ENCODE peak calls at places on chromosome 1, in nine cellular contexts. One of them, this sample, is unnamed.

GRCh38 chr1:235533476-235534168 is 29.4 kb upstream of the B3GALNT2 start:
- DNase-seq in upper lobe of right lung: no peak
- DNase-seq in HFF-Myc: no peak
- DNase-seq in pancreas: no peak
- DNase-seq in GM12865: no peak
- DNase-seq in CD8-positive, alpha-beta T cell: no peak
- DNase-seq in foreskin fibroblast: no peak
- DNase-seq in AG04449: no peak
- DNase-seq in body of pancreas: no peak
- DNase-seq in this sample: no peak

GRCh38 chr1:9068971-9069323 is 488 bp downstream of the SLC2A5 start:
- DNase-seq in upper lobe of right lung: no peak
- DNase-seq in HFF-Myc: no peak
- DNase-seq in pancreas: no peak
- DNase-seq in GM12865: peak; percentile 48
- DNase-seq in CD8-positive, alpha-beta T cell: no peak
- DNase-seq in foreskin fibroblast: no peak
- DNase-seq in AG04449: no peak
- DNase-seq in body of pancreas: no peak
- DNase-seq in this sample: no peak

GRCh38 chr1:235940282-235940681 is 73.6 kb upstream of the LYST start:
- DNase-seq in upper lobe of right lung: no peak
- DNase-seq in HFF-Myc: no peak
- DNase-seq in pancreas: no peak
- DNase-seq in GM12865: no peak
- DNase-seq in CD8-positive, alpha-beta T cell: no peak
- DNase-seq in foreskin fibroblast: no peak
- DNase-seq in AG04449: no peak
- DNase-seq in body of pancreas: no peak
- DNase-seq in this sample: no peak

GRCh38 chr1:164613176-164613575 is 54.2 kb downstream of the PBX1 start:
- DNase-seq in upper lobe of right lung: no peak
- DNase-seq in HFF-Myc: no peak
- DNase-seq in pancreas: no peak
- DNase-seq in GM12865: no peak
- DNase-seq in CD8-positive, alpha-beta T cell: no peak
- DNase-seq in foreskin fibroblast: no peak
- DNase-seq in AG04449: no peak
- DNase-seq in body of pancreas: peak; percentile 62
- DNase-seq in this sample: no peak

GRCh38 chr1:54294846-54295245 is 94.9 kb downstream of the MRPL37 start:
- DNase-seq in upper lobe of right lung: no peak
- DNase-seq in HFF-Myc: no peak
- DNase-seq in pancreas: no peak
- DNase-seq in GM12865: no peak
- DNase-seq in CD8-positive, alpha-beta T cell: no peak
- DNase-seq in foreskin fibroblast: no peak
- DNase-seq in AG04449: no peak
- DNase-seq in body of pancreas: no peak
- DNase-seq in this sample: no peak

GRCh38 chr1:101205457-101205856 is 31.4 kb upstream of the S1PR1 start:
- DNase-seq in upper lobe of right lung: no peak
- DNase-seq in HFF-Myc: no peak
- DNase-seq in pancreas: no peak
- DNase-seq in GM12865: no peak
- DNase-seq in CD8-positive, alpha-beta T cell: no peak
- DNase-seq in foreskin fibroblast: no peak
- DNase-seq in AG04449: no peak
- DNase-seq in body of pancreas: no peak
- DNase-seq in this sample: no peak

GRCh38 chr1:1841575-1841991 is 49.3 kb downstream of the GNB1 start:
- DNase-seq in upper lobe of right lung: no peak
- DNase-seq in HFF-Myc: no peak
- DNase-seq in pancreas: no peak
- DNase-seq in GM12865: no peak
- DNase-seq in CD8-positive, alpha-beta T cell: no peak
- DNase-seq in foreskin fibroblast: peak; percentile 35
- DNase-seq in AG04449: no peak
- DNase-seq in body of pancreas: no peak
- DNase-seq in this sample: no peak

GRCh38 chr1:113943028-113943811 is 14.1 kb downstream of the HIPK1 start:
- DNase-seq in upper lobe of right lung: no peak
- DNase-seq in HFF-Myc: no peak
- DNase-seq in pancreas: no peak
- DNase-seq in GM12865: no peak
- DNase-seq in CD8-positive, alpha-beta T cell: no peak
- DNase-seq in foreskin fibroblast: no peak
- DNase-seq in AG04449: no peak
- DNase-seq in body of pancreas: no peak
- DNase-seq in this sample: no peak

GRCh38 chr1:206663832-206664652 is 20.7 kb upstream of the MAPKAPK2 start:
- DNase-seq in upper lobe of right lung: no peak
- DNase-seq in HFF-Myc: no peak
- DNase-seq in pancreas: peak; percentile 42
- DNase-seq in GM12865: peak; percentile 81
- DNase-seq in CD8-positive, alpha-beta T cell: peak; percentile 83
- DNase-seq in foreskin fibroblast: peak; percentile 20
- DNase-seq in AG04449: no peak
- DNase-seq in body of pancreas: peak; percentile 77
- DNase-seq in this sample: no peak

GRCh38 chr1:86082183-86082582 is 74.4 kb downstream of the COL24A1 start:
- DNase-seq in upper lobe of right lung: no peak
- DNase-seq in HFF-Myc: no peak
- DNase-seq in pancreas: no peak
- DNase-seq in GM12865: no peak
- DNase-seq in CD8-positive, alpha-beta T cell: no peak
- DNase-seq in foreskin fibroblast: no peak
- DNase-seq in AG04449: no peak
- DNase-seq in body of pancreas: no peak
- DNase-seq in this sample: no peak

GRCh38 chr1:52002038-52002917 is 11.8 kb upstream of the RAB3B start:
- DNase-seq in upper lobe of right lung: no peak
- DNase-seq in HFF-Myc: peak; percentile 93
- DNase-seq in pancreas: no peak
- DNase-seq in GM12865: peak; percentile 92
- DNase-seq in CD8-positive, alpha-beta T cell: peak; percentile 66
- DNase-seq in foreskin fibroblast: peak; percentile 86
- DNase-seq in AG04449: peak; percentile 70
- DNase-seq in body of pancreas: peak; percentile 61
- DNase-seq in this sample: peak; percentile 79

GRCh38 chr1:154969741-154970452 is 650 bp downstream of the SHC1 start:
- DNase-seq in upper lobe of right lung: no peak
- DNase-seq in HFF-Myc: no peak
- DNase-seq in pancreas: peak; percentile 63
- DNase-seq in GM12865: no peak
- DNase-seq in CD8-positive, alpha-beta T cell: no peak
- DNase-seq in foreskin fibroblast: no peak
- DNase-seq in AG04449: no peak
- DNase-seq in body of pancreas: no peak
- DNase-seq in this sample: no peak

GRCh38 chr1:154968731-154969130 is 1.8 kb downstream of the SHC1 start:
- DNase-seq in upper lobe of right lung: no peak
- DNase-seq in HFF-Myc: no peak
- DNase-seq in pancreas: no peak
- DNase-seq in GM12865: no peak
- DNase-seq in CD8-positive, alpha-beta T cell: no peak
- DNase-seq in foreskin fibroblast: no peak
- DNase-seq in AG04449: no peak
- DNase-seq in body of pancreas: no peak
- DNase-seq in this sample: no peak

GRCh38 chr1:154969246-154969645 is 1.3 kb downstream of the SHC1 start:
- DNase-seq in upper lobe of right lung: no peak
- DNase-seq in HFF-Myc: no peak
- DNase-seq in pancreas: no peak
- DNase-seq in GM12865: no peak
- DNase-seq in CD8-positive, alpha-beta T cell: no peak
- DNase-seq in foreskin fibroblast: no peak
- DNase-seq in AG04449: no peak
- DNase-seq in body of pancreas: no peak
- DNase-seq in this sample: no peak

GRCh38 chr1:154966111-154966510 is 4.4 kb downstream of the SHC1 start:
- DNase-seq in upper lobe of right lung: no peak
- DNase-seq in HFF-Myc: no peak
- DNase-seq in pancreas: no peak
- DNase-seq in GM12865: no peak
- DNase-seq in CD8-positive, alpha-beta T cell: no peak
- DNase-seq in foreskin fibroblast: no peak
- DNase-seq in AG04449: no peak
- DNase-seq in body of pancreas: no peak
- DNase-seq in this sample: no peak

GRCh38 chr1:154967331-154967950 is 3.1 kb downstream of the SHC1 start:
- DNase-seq in upper lobe of right lung: no peak
- DNase-seq in HFF-Myc: no peak
- DNase-seq in pancreas: no peak
- DNase-seq in GM12865: no peak
- DNase-seq in CD8-positive, alpha-beta T cell: no peak
- DNase-seq in foreskin fibroblast: no peak
- DNase-seq in AG04449: no peak
- DNase-seq in body of pancreas: no peak
- DNase-seq in this sample: no peak
- H3K4me3 ChIP-seq in upper lobe of right lung: no peak overlapping the region
- H3K4me3 ChIP-seq in HFF-Myc: no peak overlapping the region
- H3K4me3 ChIP-seq in pancreas: no peak overlapping the region
- H3K4me3 ChIP-seq in GM12865: no peak overlapping the region
- H3K4me3 ChIP-seq in CD8-positive, alpha-beta T cell: no peak overlapping the region
- H3K4me3 ChIP-seq in foreskin fibroblast: no peak overlapping the region
- H3K4me3 ChIP-seq in AG04449: peak overlapping the region; percentile 82
- H3K4me3 ChIP-seq in body of pancreas: no peak overlapping the region
- H3K4me3 ChIP-seq in this sample: no peak overlapping the region

GRCh38 chr1:227542153-227543120 is 20.9 kb upstream of the ZNF678 start:
- DNase-seq in upper lobe of right lung: peak; percentile 95
- DNase-seq in HFF-Myc: peak; percentile 39
- DNase-seq in pancreas: peak; percentile 91
- DNase-seq in GM12865: peak; percentile 92
- DNase-seq in CD8-positive, alpha-beta T cell: peak; percentile 91
- DNase-seq in foreskin fibroblast: peak; percentile 82
- DNase-seq in AG04449: peak; percentile 7
- DNase-seq in body of pancreas: peak; percentile 91
- DNase-seq in this sample: peak; percentile 25
- TF ChIP-seq CTCF in upper lobe of right lung: peak; percentile 98
- TF ChIP-seq CTCF in HFF-Myc: peak; percentile 72
- TF ChIP-seq CTCF in pancreas: peak; percentile 99
- TF ChIP-seq CTCF in GM12865: peak; percentile 90
- TF ChIP-seq CTCF in CD8-positive, alpha-beta T cell: peak; percentile 93
- TF ChIP-seq CTCF in foreskin fibroblast: peak; percentile 65
- TF ChIP-seq CTCF in AG04449: peak; percentile 86
- TF ChIP-seq CTCF in body of pancreas: peak; percentile 98
- TF ChIP-seq CTCF in this sample: peak; percentile 56

DNA sequence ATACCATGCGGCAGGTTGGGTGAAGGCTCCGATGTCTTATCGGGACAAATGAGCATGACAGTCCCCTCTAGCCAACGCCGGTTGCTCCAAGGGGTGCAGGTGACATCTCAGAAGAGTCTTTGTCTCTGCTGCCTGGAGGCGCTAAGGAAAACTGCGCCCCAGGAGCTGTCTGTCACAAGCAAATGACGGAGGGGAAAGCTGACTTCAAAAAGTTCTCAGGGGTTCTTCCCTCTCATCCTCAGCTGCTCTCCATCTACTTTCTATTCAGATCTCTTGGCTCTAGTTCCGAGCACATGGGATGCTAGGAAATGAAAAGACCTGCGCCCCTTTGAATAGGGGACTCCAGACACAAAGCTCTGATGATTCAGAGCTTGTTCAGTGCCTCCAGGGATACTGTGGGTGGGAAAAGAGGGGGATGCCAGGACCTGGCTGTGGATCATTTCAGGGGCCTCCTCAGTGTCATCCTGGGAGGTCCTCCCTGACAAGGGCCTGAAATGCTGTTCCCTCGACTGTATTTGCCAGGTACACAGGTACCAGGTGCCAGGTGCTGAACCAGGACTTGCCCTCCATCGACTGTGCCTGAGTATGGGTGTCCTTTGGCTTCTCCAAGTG is 869 bp upstream of the KIAA0040 start:
- DNase-seq in upper lobe of right lung: no peak
- DNase-seq in HFF-Myc: no peak
- DNase-seq in pancreas: no peak
- DNase-seq in GM12865: no peak
- DNase-seq in CD8-positive, alpha-beta T cell: no peak
- DNase-seq in foreskin fibroblast: no peak
- DNase-seq in AG04449: no peak
- DNase-seq in body of pancreas: no peak
- DNase-seq in this sample: no peak
- H3K4me3 ChIP-seq in upper lobe of right lung: peak overlapping the region; percentile 90
- H3K4me3 ChIP-seq in HFF-Myc: peak overlapping the region; percentile 30
- H3K4me3 ChIP-seq in pancreas: no peak overlapping the region
- H3K4me3 ChIP-seq in GM12865: no peak overlapping the region
- H3K4me3 ChIP-seq in CD8-positive, alpha-beta T cell: peak overlapping the region; percentile 28
- H3K4me3 ChIP-seq in foreskin fibroblast: peak overlapping the region; percentile 61
- H3K4me3 ChIP-seq in AG04449: peak overlapping the region; percentile 54
- H3K4me3 ChIP-seq in body of pancreas: no peak overlapping the region
- H3K4me3 ChIP-seq in this sample: peak overlapping the region; percentile 62

GRCh38 chr1:42733415-42734200 is 6.4 kb downstream of the CLDN19 start:
- DNase-seq in upper lobe of right lung: no peak
- DNase-seq in HFF-Myc: no peak
- DNase-seq in pancreas: no peak
- DNase-seq in GM12865: no peak
- DNase-seq in CD8-positive, alpha-beta T cell: no peak
- DNase-seq in foreskin fibroblast: no peak
- DNase-seq in AG04449: no peak
- DNase-seq in body of pancreas: no peak
- DNase-seq in this sample: no peak

GRCh38 chr1:42732126-42732680 is 7.8 kb downstream of the CLDN19 start:
- DNase-seq in upper lobe of right lung: no peak
- DNase-seq in HFF-Myc: no peak
- DNase-seq in pancreas: no peak
- DNase-seq in GM12865: no peak
- DNase-seq in CD8-positive, alpha-beta T cell: no peak
- DNase-seq in foreskin fibroblast: no peak
- DNase-seq in AG04449: no peak
- DNase-seq in body of pancreas: no peak
- DNase-seq in this sample: no peak

GRCh38 chr1:42734201-42735035 is 5.6 kb downstream of the CLDN19 start:
- DNase-seq in upper lobe of right lung: no peak
- DNase-seq in HFF-Myc: no peak
- DNase-seq in pancreas: no peak
- DNase-seq in GM12865: no peak
- DNase-seq in CD8-positive, alpha-beta T cell: no peak
- DNase-seq in foreskin fibroblast: no peak
- DNase-seq in AG04449: no peak
- DNase-seq in body of pancreas: no peak
- DNase-seq in this sample: no peak

GRCh38 chr1:42730002-42730401 is 10.0 kb downstream of the CLDN19 start:
- DNase-seq in upper lobe of right lung: no peak
- DNase-seq in HFF-Myc: no peak
- DNase-seq in pancreas: no peak
- DNase-seq in GM12865: no peak
- DNase-seq in CD8-positive, alpha-beta T cell: no peak
- DNase-seq in foreskin fibroblast: no peak
- DNase-seq in AG04449: no peak
- DNase-seq in body of pancreas: no peak
- DNase-seq in this sample: no peak

DNA sequence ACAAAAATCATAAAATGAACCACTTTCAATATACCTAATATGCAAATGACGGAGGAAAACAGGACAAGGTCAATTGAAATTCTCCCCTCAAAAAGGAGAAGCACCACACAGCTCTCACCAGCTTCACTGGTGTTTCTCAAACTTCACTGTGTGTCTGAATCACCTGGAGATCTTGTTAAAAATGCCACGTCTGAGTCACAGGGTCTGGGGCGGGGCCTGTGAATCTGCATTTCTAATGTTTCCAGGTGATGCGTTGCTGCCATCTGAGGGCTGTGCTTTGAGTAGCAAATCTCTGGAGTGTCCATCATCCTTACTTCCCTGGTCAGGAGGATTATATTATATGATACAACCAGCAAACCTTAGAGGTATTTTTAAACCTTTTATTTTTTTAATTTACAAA is 9.0 kb downstream of the CLDN19 start:
- DNase-seq in upper lobe of right lung: no peak
- DNase-seq in HFF-Myc: no peak
- DNase-seq in pancreas: no peak
- DNase-seq in GM12865: peak; percentile 44
- DNase-seq in CD8-positive, alpha-beta T cell: no peak
- DNase-seq in foreskin fibroblast: no peak
- DNase-seq in AG04449: no peak
- DNase-seq in body of pancreas: no peak
- DNase-seq in this sample: no peak
- TF ChIP-seq CTCF in upper lobe of right lung: no peak
- TF ChIP-seq CTCF in HFF-Myc: no peak
- TF ChIP-seq CTCF in pancreas: no peak
- TF ChIP-seq CTCF in GM12865: no peak
- TF ChIP-seq CTCF in CD8-positive, alpha-beta T cell: no peak
- TF ChIP-seq CTCF in foreskin fibroblast: no peak
- TF ChIP-seq CTCF in AG04449: no peak
- TF ChIP-seq CTCF in body of pancreas: no peak
- TF ChIP-seq CTCF in this sample: peak; percentile 2